ENCODE peak calls at places on chromosomes 12 and 14, in four cellular contexts. One of them, this sample, is unnamed.

GRCh38 chr14:75861161-75861621 is 120.6 kb downstream of the TGFB3 start:
- DNase-seq in HCT116: peak; percentile 56
- DNase-seq in GM12878: no peak
- DNase-seq in H1: no peak
- DNase-seq in this sample: no peak

GRCh38 chr12:47651368-47652254 is 54.2 kb downstream of the RPAP3 start:
- DNase-seq in HCT116: peak; percentile 3
- DNase-seq in GM12878: peak; percentile 23
- DNase-seq in H1: no peak
- DNase-seq in this sample: peak; percentile 27

GRCh38 chr12:91579516-91580263 is 397.1 kb upstream of the DCN start:
- DNase-seq in HCT116: no peak
- DNase-seq in GM12878: no peak
- DNase-seq in H1: no peak
- DNase-seq in this sample: no peak

GRCh38 chr12:122395319-122395718 is 27.1 kb downstream of the CLIP1 start:
- DNase-seq in HCT116: peak; percentile 23
- DNase-seq in GM12878: no peak
- DNase-seq in H1: no peak
- DNase-seq in this sample: no peak

GRCh38 chr12:115846516-115846915 is 431.0 kb downstream of the MED13L start:
- DNase-seq in HCT116: no peak
- DNase-seq in GM12878: no peak
- DNase-seq in H1: no peak
- DNase-seq in this sample: no peak

GRCh38 chr14:78721756-78722455 is 551.7 kb downstream of the NRXN3 start:
- DNase-seq in HCT116: no peak
- DNase-seq in GM12878: no peak
- DNase-seq in H1: no peak
- DNase-seq in this sample: no peak

GRCh38 chr12:128969480-128970055 is 116.3 kb downstream of the GLT1D1 start:
- DNase-seq in HCT116: no peak
- DNase-seq in GM12878: peak; percentile 20
- DNase-seq in H1: peak; percentile 50
- DNase-seq in this sample: peak; percentile 71

GRCh38 chr14:39055786-39056474 is 47.1 kb downstream of the SEC23A start:
- DNase-seq in HCT116: peak; percentile 12
- DNase-seq in GM12878: no peak
- DNase-seq in H1: no peak
- DNase-seq in this sample: no peak

GRCh38 chr14:68157971-68158371 is 338.4 kb downstream of the RAD51B start:
- DNase-seq in HCT116: no peak
- DNase-seq in GM12878: no peak
- DNase-seq in H1: no peak
- DNase-seq in this sample: no peak

GRCh38 chr12:29762637-29763300 is 21.0 kb downstream of the TMTC1 start:
- DNase-seq in HCT116: no peak
- DNase-seq in GM12878: no peak
- DNase-seq in H1: no peak
- DNase-seq in this sample: no peak

GRCh38 chr14:32457213-32457920 is 128.3 kb downstream of the AKAP6 start:
- DNase-seq in HCT116: no peak
- DNase-seq in GM12878: no peak
- DNase-seq in H1: no peak
- DNase-seq in this sample: no peak

GRCh38 chr12:108570743-108571603 is 8.6 kb downstream of the ISCU start:
- DNase-seq in HCT116: peak; percentile 28
- DNase-seq in GM12878: no peak
- DNase-seq in H1: no peak
- DNase-seq in this sample: no peak

GRCh38 chr14:90722590-90722989 is 93.6 kb downstream of the TTC7B start:
- DNase-seq in HCT116: no peak
- DNase-seq in GM12878: no peak
- DNase-seq in H1: no peak
- DNase-seq in this sample: no peak

GRCh38 chr14:95482967-95483842 is 33.2 kb downstream of the SYNE3 start:
- DNase-seq in HCT116: peak; percentile 46
- DNase-seq in GM12878: no peak
- DNase-seq in H1: no peak
- DNase-seq in this sample: no peak
- TF ChIP-seq YY1 in HCT116: no peak
- TF ChIP-seq YY1 in GM12878: no peak
- TF ChIP-seq YY1 in H1: no peak
- TF ChIP-seq YY1 in this sample: no peak

GRCh38 chr14:59251811-59252771 is 63.6 kb downstream of the DAAM1 start:
- DNase-seq in HCT116: no peak
- DNase-seq in GM12878: no peak
- DNase-seq in H1: no peak
- DNase-seq in this sample: no peak

GRCh38 chr14:59254146-59254910 is 65.9 kb downstream of the DAAM1 start:
- DNase-seq in HCT116: no peak
- DNase-seq in GM12878: no peak
- DNase-seq in H1: no peak
- DNase-seq in this sample: no peak

GRCh38 chr14:59253527-59253926 is 65.1 kb downstream of the DAAM1 start:
- DNase-seq in HCT116: no peak
- DNase-seq in GM12878: no peak
- DNase-seq in H1: no peak
- DNase-seq in this sample: no peak

GRCh38 chr14:59252772-59253500 is 64.5 kb downstream of the DAAM1 start:
- DNase-seq in HCT116: no peak
- DNase-seq in GM12878: no peak
- DNase-seq in H1: no peak
- DNase-seq in this sample: no peak

GRCh38 chr14:59254911-59255545 is 66.6 kb downstream of the DAAM1 start:
- DNase-seq in HCT116: no peak
- DNase-seq in GM12878: no peak
- DNase-seq in H1: no peak
- DNase-seq in this sample: no peak
- TF ChIP-seq YY1 in HCT116: no peak
- TF ChIP-seq YY1 in GM12878: no peak
- TF ChIP-seq YY1 in H1: no peak
- TF ChIP-seq YY1 in this sample: no peak

DNA sequence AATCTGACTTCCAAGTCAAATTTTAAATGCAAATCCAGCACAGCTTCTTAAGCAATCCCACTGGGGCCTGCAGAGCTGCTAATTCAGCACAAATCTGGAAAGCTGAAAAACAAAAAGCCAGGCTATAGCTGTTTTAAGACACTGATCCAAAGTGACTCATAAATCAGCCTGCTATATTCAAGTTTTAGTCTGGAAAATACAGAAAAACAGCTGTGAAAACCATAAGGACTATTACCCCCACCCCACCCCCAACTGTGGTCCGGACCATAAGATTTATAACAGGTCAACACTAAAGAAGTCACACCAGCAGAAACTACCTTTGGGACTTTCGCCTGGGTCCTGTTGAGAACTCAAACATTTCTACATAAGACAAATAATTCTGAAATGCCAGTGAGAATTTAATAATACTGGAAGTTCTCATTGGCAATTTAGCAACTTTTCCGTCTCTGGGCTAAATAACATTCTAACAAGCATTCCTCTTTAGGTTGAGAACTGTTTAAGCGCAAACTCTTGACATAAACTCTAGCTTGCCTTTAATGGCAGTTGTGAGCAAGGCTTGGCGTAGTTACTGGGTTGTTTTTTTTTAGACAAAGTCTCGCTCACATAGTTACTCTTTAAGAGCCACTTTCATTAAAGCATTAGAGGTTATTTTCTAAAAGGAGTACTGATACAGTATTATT is 3.3 kb downstream of the LRIG3 start:
- DNase-seq in HCT116: no peak
- DNase-seq in GM12878: no peak
- DNase-seq in H1: no peak
- DNase-seq in this sample: no peak
- TF ChIP-seq YY1 in HCT116: no peak
- TF ChIP-seq YY1 in GM12878: no peak
- TF ChIP-seq YY1 in H1: no peak
- TF ChIP-seq YY1 in this sample: no peak

DNA sequence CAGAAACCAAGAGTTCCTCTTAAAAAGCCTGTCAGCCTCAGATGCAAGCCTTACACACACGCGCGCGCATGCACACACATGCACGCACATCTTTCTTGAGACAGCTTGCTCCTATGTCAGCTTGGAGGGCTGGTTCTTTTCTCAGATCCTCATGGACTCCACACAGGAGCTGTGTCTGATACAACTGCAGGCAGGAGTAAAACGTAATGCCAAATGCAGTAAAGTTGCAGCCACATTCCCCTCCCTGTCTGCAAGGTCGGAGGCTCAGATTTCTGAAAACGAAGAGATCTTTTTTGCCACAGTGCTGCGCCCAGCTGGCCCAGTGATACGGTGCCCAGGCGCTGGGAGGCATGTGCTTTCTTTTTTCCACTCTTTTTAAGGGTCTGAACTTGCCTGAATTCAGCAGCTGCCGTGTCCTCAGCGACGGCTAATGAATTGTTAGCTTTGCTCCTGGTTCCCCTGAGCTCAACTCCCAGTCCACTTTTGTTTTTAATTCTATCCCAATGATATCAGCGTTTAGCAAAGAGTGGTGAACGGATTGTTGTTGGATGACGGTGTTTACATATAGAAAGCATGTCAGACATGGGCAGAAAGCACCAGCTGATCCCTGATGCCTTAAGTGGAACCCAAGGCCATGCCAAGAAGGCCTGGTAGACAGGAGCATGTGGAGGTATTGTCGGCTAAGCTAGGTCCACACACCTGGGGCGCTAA is 72.9 kb upstream of the FOXN3 start:
- DNase-seq in HCT116: no peak
- DNase-seq in GM12878: no peak
- DNase-seq in H1: no peak
- DNase-seq in this sample: no peak
- TF ChIP-seq YY1 in HCT116: no peak
- TF ChIP-seq YY1 in GM12878: no peak
- TF ChIP-seq YY1 in H1: no peak
- TF ChIP-seq YY1 in this sample: no peak

GRCh38 chr12:56326533-56326932 is 7.3 kb downstream of the PAN2 start:
- DNase-seq in HCT116: no peak
- DNase-seq in GM12878: no peak
- DNase-seq in H1: no peak
- DNase-seq in this sample: no peak
- TF ChIP-seq YY1 in HCT116: no peak
- TF ChIP-seq YY1 in GM12878: no peak
- TF ChIP-seq YY1 in H1: no peak
- TF ChIP-seq YY1 in this sample: no peak

GRCh38 chr12:57605308-57606015 is 838 bp downstream of the DTX3 start:
- DNase-seq in HCT116: no peak
- DNase-seq in GM12878: no peak
- DNase-seq in H1: no peak
- DNase-seq in this sample: no peak
- TF ChIP-seq YY1 in HCT116: no peak
- TF ChIP-seq YY1 in GM12878: no peak
- TF ChIP-seq YY1 in H1: no peak
- TF ChIP-seq YY1 in this sample: no peak